ENCODE peak calls at places on chromosomes 4 and X, in five cellular contexts. F, L, K, M and O are unnamed samples.

GRCh38 chr4:150065740-150066139 is 12.5 kb upstream of the DCLK2 start:
- DNase-seq in F (no peak), L (no peak), K (no peak), M (no peak), O (no peak)

GRCh38 chrX:38080808-38081207 is 74.5 kb downstream of the SYTL5 start:
- DNase-seq in F (no peak), L (no peak), K (no peak), M (no peak), O (no peak)

GRCh38 chr4:3255611-3256186 is 6.7 kb downstream of the MSANTD1 start:
- DNase-seq in F (peak; percentile 11), L (peak; percentile 4), K (no peak), M (no peak), O (no peak)

GRCh38 chrX:71989768-71990167 is 79.1 kb downstream of the NHSL2 start:
- DNase-seq in F (no peak), L (no peak), K (no peak), M (peak; percentile 69), O (peak; percentile 55)

GRCh38 chr4:81065446-81065845 is 34.9 kb downstream of the BMP3 start:
- DNase-seq in F (no peak), L (no peak), K (no peak), M (no peak), O (no peak)

GRCh38 chr4:185831125-185831815 is 19.3 kb upstream of the SORBS2 start:
- DNase-seq in F (no peak), L (no peak), K (no peak), M (peak; percentile 33), O (no peak)

GRCh38 chrX:12984629-12985303 is 9.9 kb downstream of the TMSB4X start:
- DNase-seq in F (no peak), L (peak; percentile 73), K (peak; percentile 58), M (peak; percentile 97), O (peak; percentile 80)

GRCh38 chrX:39969099-39969825 is 128.5 kb downstream of the BCOR start:
- DNase-seq in F (peak; percentile 29), L (no peak), K (peak; percentile 16), M (no peak), O (no peak)

GRCh38 chrX:48904626-48905025 is 6.8 kb downstream of the SLC35A2 start:
- DNase-seq in F (no peak), L (no peak), K (no peak), M (no peak), O (no peak)

GRCh38 chrX:121949041-121949760 is 901.8 kb downstream of the GLUD2 start:
- DNase-seq in F (no peak), L (no peak), K (peak; percentile 14), M (no peak), O (no peak)

GRCh38 chr4:128288689-128289106 is 1.1 kb upstream of the PGRMC2 start:
- DNase-seq in F (peak; percentile 27), L (peak; percentile 30), K (peak; percentile 69), M (peak; percentile 79), O (peak; percentile 53)

GRCh38 chr4:54743562-54743961 is 85.8 kb downstream of the KIT start:
- DNase-seq in F (no peak), L (no peak), K (no peak), M (no peak), O (no peak)

GRCh38 chrX:137263374-137263773 is 229.6 kb upstream of the GPR101 start:
- DNase-seq in F (no peak), L (no peak), K (no peak), M (no peak), O (no peak)
- TF ChIP-seq CTCF in F (no peak), L (no peak), K (no peak), M (no peak), O (no peak)

GRCh38 chrX:32281853-32282252 is 929.5 kb downstream of the DMD start:
- DNase-seq in F (no peak), L (no peak), K (no peak), M (no peak), O (no peak)
- TF ChIP-seq CTCF in F (no peak), L (no peak), K (no peak), M (no peak), O (no peak)

GRCh38 chrX:63932907-63933306 is 147.9 kb upstream of the ARHGEF9 start:
- DNase-seq in F (no peak), L (no peak), K (no peak), M (no peak), O (no peak)

GRCh38 chrX:63929608-63930007 is 144.6 kb upstream of the ARHGEF9 start:
- DNase-seq in F (no peak), L (no peak), K (no peak), M (no peak), O (no peak)

GRCh38 chrX:63932006-63932405 is 147.0 kb upstream of the ARHGEF9 start:
- DNase-seq in F (no peak), L (no peak), K (no peak), M (no peak), O (no peak)

GRCh38 chrX:63934160-63934559 is 149.1 kb upstream of the ARHGEF9 start:
- DNase-seq in F (no peak), L (no peak), K (no peak), M (no peak), O (no peak)

DNA sequence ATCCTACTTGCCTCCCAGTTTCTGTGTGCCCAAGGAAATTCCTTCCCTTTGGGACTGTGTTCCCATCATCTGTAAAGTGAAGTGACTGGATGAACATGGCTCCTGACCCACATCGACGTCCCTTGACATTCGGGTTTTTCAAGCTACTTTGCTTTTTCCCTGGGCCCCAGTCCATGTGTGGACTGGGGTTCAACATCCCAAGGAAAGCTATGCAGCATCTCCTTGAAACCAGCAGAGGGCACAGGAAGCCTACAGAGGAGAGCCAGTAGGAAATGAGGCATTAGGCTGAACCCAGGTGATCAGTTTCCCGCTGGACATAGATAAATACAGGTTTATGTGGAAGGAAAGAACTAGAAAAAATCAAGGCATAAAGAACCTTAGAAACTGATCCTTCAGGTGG is 145.1 kb upstream of the ARHGEF9 start:
- DNase-seq in F (no peak), L (no peak), K (peak; percentile 1), M (peak; percentile 4), O (no peak)
- TF ChIP-seq CTCF in F (no peak), L (no peak), K (peak; percentile 25), M (peak; percentile 68), O (peak; percentile 23)

DNA sequence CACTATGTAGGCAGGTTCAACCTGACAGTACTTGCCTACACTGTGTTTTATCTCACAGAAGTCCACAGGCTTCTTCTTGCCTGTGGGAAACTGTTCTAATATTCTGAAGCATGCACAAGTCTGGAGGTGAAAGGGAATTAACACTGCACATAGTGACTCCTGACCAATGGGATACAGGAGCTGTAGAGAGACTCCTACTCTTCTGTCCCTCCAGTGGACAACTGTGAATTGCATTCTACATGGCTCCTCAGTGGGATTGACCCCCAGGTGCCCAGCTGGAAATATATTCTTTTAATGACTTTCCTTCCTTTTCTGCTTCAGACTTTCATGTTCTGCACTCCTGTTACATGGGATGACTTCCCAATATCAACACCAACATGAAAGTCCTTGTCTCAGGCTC is 8.2 kb upstream of the YIPF6 start:
- DNase-seq in F (no peak), L (no peak), K (peak; percentile 52), M (peak; percentile 30), O (peak; percentile 17)
- TF ChIP-seq CTCF in F (peak; percentile 20), L (peak; percentile 12), K (peak; percentile 59), M (peak; percentile 47), O (peak; percentile 44)

GRCh38 chr4:95362906-95363578 is 185.7 kb downstream of the UNC5C start:
- DNase-seq in F (no peak), L (no peak), K (peak; percentile 43), M (peak; percentile 1), O (peak; percentile 17)
- TF ChIP-seq CTCF in F (no peak), L (no peak), K (peak; percentile 42), M (no peak), O (peak; percentile 6)

GRCh38 chr4:48340905-48341775 is at the start of gene SLAIN2:
- DNase-seq in F (peak; percentile 100), L (peak; percentile 100), K (peak; percentile 99), M (peak; percentile 95), O (peak; percentile 99)
- TF ChIP-seq CTCF in F (no peak), L (peak; percentile 46), K (peak; percentile 48), M (peak; percentile 37), O (peak; percentile 39)

GRCh38 chr4:186948361-186949291 is 225.0 kb upstream of the FAT1 start:
- DNase-seq in F (no peak), L (no peak), K (peak; percentile 54), M (no peak), O (peak; percentile 32)

GRCh38 chr4:186943607-186943908 is 219.9 kb upstream of the FAT1 start:
- DNase-seq in F (no peak), L (no peak), K (no peak), M (no peak), O (no peak)

GRCh38 chr4:186946140-186946539 is 222.5 kb upstream of the FAT1 start:
- DNase-seq in F (no peak), L (peak; percentile 50), K (no peak), M (no peak), O (no peak)

GRCh38 chr4:186949847-186950246 is 226.2 kb upstream of the FAT1 start:
- DNase-seq in F (no peak), L (no peak), K (no peak), M (no peak), O (no peak)

DNA sequence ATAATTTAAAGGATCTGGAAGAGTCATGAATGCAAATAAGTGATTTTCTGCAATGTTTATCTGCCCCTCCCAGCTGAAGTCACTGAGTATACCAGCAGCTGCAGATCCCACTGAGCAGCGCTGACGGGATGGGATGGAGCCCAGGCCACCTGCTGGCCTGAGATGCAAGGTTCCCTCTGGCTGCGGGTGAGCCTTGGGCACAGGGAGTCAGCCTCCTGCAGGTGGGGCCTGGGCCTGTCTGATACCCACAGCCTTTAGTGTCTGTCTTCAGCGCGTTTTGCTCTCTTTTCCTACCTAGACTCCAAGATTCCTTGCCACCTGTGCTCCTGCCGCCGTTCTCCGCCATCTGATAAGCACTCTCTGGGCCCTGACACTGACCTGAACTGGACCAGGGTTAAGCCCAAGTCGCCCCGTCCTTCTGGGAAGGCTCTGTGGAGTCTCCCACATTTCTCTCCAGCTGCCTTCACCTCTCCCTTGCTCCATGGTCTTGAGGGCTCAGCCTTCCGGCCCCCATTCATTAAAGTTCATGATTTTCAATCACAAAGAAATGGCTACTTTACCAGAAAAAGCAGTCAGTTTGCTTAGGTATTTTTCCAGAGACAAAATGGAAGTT is 223.1 kb upstream of the FAT1 start:
- DNase-seq in F (no peak), L (peak; percentile 80), K (peak; percentile 60), M (no peak), O (peak; percentile 51)
- TF ChIP-seq CTCF in F (no peak), L (peak; percentile 58), K (peak; percentile 62), M (peak; percentile 33), O (peak; percentile 55)

GRCh38 chr4:20493761-20494353 is 206.4 kb upstream of the PACRGL start:
- DNase-seq in F (no peak), L (no peak), K (peak; percentile 64), M (no peak), O (peak; percentile 7)

GRCh38 chr4:20490734-20491133 is 209.5 kb upstream of the PACRGL start:
- DNase-seq in F (no peak), L (no peak), K (no peak), M (no peak), O (no peak)

GRCh38 chr4:20496078-20496477 is 204.2 kb upstream of the PACRGL start:
- DNase-seq in F (no peak), L (no peak), K (no peak), M (no peak), O (no peak)
- TF ChIP-seq CTCF in F (no peak), L (no peak), K (no peak), M (no peak), O (no peak)